ENCODE peak calls at places on chromosomes 6 and 20, in four cellular contexts. W is GM19239, B is adrenal gland, J is NCI-H1436 treated with DMSO at 0.1 percent for 48 hours. U is an unnamed sample.
A peak's percentile ranks its signal among the peaks of the same experiment; 100 is the strongest.

GRCh38 chr20:62742979-62743776 is 34.5 kb downstream of the NTSR1 start:
- DNase-seq in W (no peak), B (no peak), J (no peak), U (no peak)

GRCh38 chr6:18609715-18610114 is 222.6 kb downstream of the RNF144B start:
- DNase-seq in W (no peak), B (no peak), J (no peak), U (no peak)

GRCh38 chr6:116060572-116061283 is at the start of gene FRK:
- DNase-seq in W (no peak), B (no peak), J (no peak), U (peak; percentile 49)

GRCh38 chr20:36121981-36122930 is 32.3 kb upstream of the EPB41L1 start:
- DNase-seq in W (no peak), B (no peak), J (no peak), U (no peak)

GRCh38 chr6:108781419-108782110 is 66.7 kb upstream of the ARMC2 start:
- DNase-seq in W (no peak), B (no peak), J (no peak), U (peak; percentile 29)

GRCh38 chr6:110435052-110435602 is 19.8 kb upstream of the DDO start:
- DNase-seq in W (no peak), B (no peak), J (no peak), U (no peak)

GRCh38 chr6:98977606-98978292 is 30.0 kb upstream of the FBXL4 start:
- DNase-seq in W (no peak), B (no peak), J (no peak), U (no peak)

GRCh38 chr20:44109951-44110361 is 77.0 kb downstream of the JPH2 start:
- DNase-seq in W (no peak), B (no peak), J (no peak), U (no peak)

GRCh38 chr6:51855310-51856082 is 231.9 kb downstream of the PKHD1 start:
- DNase-seq in W (peak; percentile 18), B (peak; percentile 39), J (no peak), U (peak; percentile 62)

GRCh38 chr20:35311409-35311808 is 19.2 kb upstream of the FAM83C start:
- DNase-seq in W (no peak), B (no peak), J (no peak), U (no peak)

U was measured in GM03348.